ENCODE peak calls at places on chromosome 7, in ten cellular contexts. A is left ventricle myocardium inferior, Q is hepatocyte, N is transverse colon, M is lung, E is upper lobe of left lung, T is fibroblast of the aortic adventitia, H is cardiac muscle cell, K is astrocyte of the spinal cord, W is lower leg skin. P is an unnamed sample.
A peak's percentile ranks its signal among the peaks of the same experiment; 100 is the strongest.

GRCh38 chr7:8751557-8752231 is 318.3 kb downstream of the NXPH1 start:
- DNase-seq in A (no peak), Q (no peak), N (peak; percentile 57), M (no peak), E (no peak), T (no peak), H (no peak), K (no peak), W (no peak), P (no peak)

GRCh38 chr7:157910446-157910845 is 573.6 kb downstream of the DNAJB6 start:
- DNase-seq in A (no peak), Q (no peak), N (no peak), M (no peak), E (peak; percentile 53), T (no peak), H (no peak), K (no peak), W (no peak), P (no peak)

GRCh38 chr7:107332488-107333269 is 137.2 kb upstream of the GPR22 start:
- DNase-seq in A (no peak), Q (no peak), N (no peak), M (no peak), E (no peak), T (no peak), H (no peak), K (no peak), W (no peak), P (no peak)

GRCh38 chr7:101094791-101095375 is 9.6 kb downstream of the TRIM56 start:
- DNase-seq in A (no peak), Q (peak; percentile 62), N (peak; percentile 62), M (no peak), E (no peak), T (peak; percentile 77), H (peak; percentile 79), K (peak; percentile 64), W (no peak), P (no peak)

GRCh38 chr7:99112097-99112496 is 31.8 kb downstream of the SMURF1 start:
- DNase-seq in A (no peak), Q (no peak), N (no peak), M (no peak), E (no peak), T (no peak), H (no peak), K (no peak), W (no peak), P (peak; percentile 47)

GRCh38 chr7:155984028-155984607 is 171.9 kb upstream of the SHH start:
- DNase-seq in A (no peak), Q (no peak), N (no peak), M (no peak), E (no peak), T (no peak), H (no peak), K (no peak), W (no peak), P (no peak)

GRCh38 chr7:155593455-155594162 is 47.2 kb upstream of the CNPY1 start:
- DNase-seq in A (no peak), Q (no peak), N (no peak), M (no peak), E (peak; percentile 76), T (no peak), H (no peak), K (no peak), W (no peak), P (no peak)

GRCh38 chr7:77498659-77499379 is 38.3 kb upstream of the PTPN12 start:
- DNase-seq in A (no peak), Q (no peak), N (no peak), M (no peak), E (no peak), T (no peak), H (no peak), K (no peak), W (no peak), P (no peak)

GRCh38 chr7:107318523-107319160 is 149.8 kb downstream of the HBP1 start:
- DNase-seq in A (no peak), Q (peak; percentile 9), N (no peak), M (no peak), E (no peak), T (peak; percentile 6), H (peak; percentile 6), K (peak; percentile 14), W (no peak), P (no peak)

GRCh38 chr7:2518101-2518500 is 1.5 kb upstream of the LFNG start:
- DNase-seq in A (no peak), Q (no peak), N (peak; percentile 74), M (no peak), E (peak; percentile 35), T (no peak), H (no peak), K (no peak), W (no peak), P (no peak)

GRCh38 chr7:2519119-2519930 is at the start of gene LFNG:
- DNase-seq in A (peak; percentile 89), Q (peak; percentile 96), N (peak; percentile 92), M (peak; percentile 82), E (peak; percentile 97), T (peak; percentile 68), H (peak; percentile 90), K (peak; percentile 90), W (no peak), P (no peak)

GRCh38 chr7:2517678-2518077 is 1.9 kb upstream of the LFNG start:
- DNase-seq in A (no peak), Q (no peak), N (no peak), M (no peak), E (no peak), T (peak; percentile 16), H (no peak), K (peak; percentile 36), W (no peak), P (no peak)

GRCh38 chr7:2520131-2520807 is 695 bp downstream of the LFNG start:
- DNase-seq in A (no peak), Q (no peak), N (peak; percentile 62), M (no peak), E (peak; percentile 88), T (no peak), H (no peak), K (no peak), W (no peak), P (no peak)

GRCh38 chr7:2518737-2519118 is 846 bp upstream of the LFNG start:
- DNase-seq in A (no peak), Q (no peak), N (no peak), M (no peak), E (peak; percentile 83), T (no peak), H (no peak), K (no peak), W (no peak), P (no peak)
- H3K4me3 ChIP-seq in A (peak overlapping the region; percentile 73), Q (peak overlapping the region; percentile 39), N (no peak overlapping the region), M (no peak overlapping the region), E (peak overlapping the region; percentile 68), T (no peak overlapping the region), H (peak overlapping the region; percentile 22), K (peak overlapping the region; percentile 13), W (peak overlapping the region; percentile 19), P (peak overlapping the region; percentile 56)

GRCh38 chr7:116098175-116098574 is 67.6 kb upstream of the TFEC start:
- DNase-seq in A (no peak), Q (no peak), N (no peak), M (no peak), E (no peak), T (no peak), H (no peak), K (no peak), W (no peak), P (no peak)

GRCh38 chr7:116093516-116094301 is 63.1 kb upstream of the TFEC start:
- DNase-seq in A (no peak), Q (no peak), N (no peak), M (no peak), E (no peak), T (no peak), H (no peak), K (no peak), W (no peak), P (no peak)

GRCh38 chr7:116101709-116102108 is 71.1 kb upstream of the TFEC start:
- DNase-seq in A (no peak), Q (no peak), N (no peak), M (no peak), E (no peak), T (peak; percentile 55), H (peak; percentile 23), K (peak; percentile 49), W (no peak), P (no peak)

DNA sequence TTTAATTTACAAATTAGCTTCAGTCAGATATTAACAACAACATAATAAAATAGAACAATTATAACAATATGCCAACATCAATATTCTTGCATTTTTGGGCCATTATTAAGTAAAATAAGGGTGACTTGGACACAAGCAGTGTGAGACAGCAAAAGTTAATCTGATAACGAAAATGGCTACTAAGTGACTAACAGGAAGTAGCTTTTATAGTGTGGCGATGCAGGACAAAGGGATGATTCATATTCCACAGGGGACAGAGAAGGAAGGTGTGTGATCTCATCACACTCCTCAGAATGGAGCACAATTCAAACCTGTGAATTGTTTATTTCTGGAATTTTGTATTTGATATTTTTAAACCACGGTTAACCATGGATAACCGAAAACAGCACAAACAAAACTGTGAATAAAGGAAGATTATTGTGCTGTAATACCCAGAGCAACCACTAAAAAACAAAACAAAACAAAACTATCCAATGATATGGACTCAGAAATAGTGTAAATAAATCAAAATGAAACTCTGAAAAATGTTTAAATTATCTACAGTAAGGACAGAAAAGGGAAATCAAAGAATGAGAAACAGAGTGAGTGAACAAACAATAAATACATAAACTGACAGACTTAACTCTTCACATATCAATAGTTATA is 66.9 kb upstream of the TFEC start:
- DNase-seq in A (no peak), Q (no peak), N (no peak), M (no peak), E (no peak), T (peak; percentile 73), H (peak; percentile 61), K (peak; percentile 75), W (no peak), P (peak; percentile 43)
- TF ChIP-seq CTCF in A (no peak), Q (no peak), N (no peak), M (no peak), E (no peak), T (peak; percentile 42), H (peak; percentile 20), K (peak; percentile 11), W (no peak), P (peak; percentile 20)

DNA sequence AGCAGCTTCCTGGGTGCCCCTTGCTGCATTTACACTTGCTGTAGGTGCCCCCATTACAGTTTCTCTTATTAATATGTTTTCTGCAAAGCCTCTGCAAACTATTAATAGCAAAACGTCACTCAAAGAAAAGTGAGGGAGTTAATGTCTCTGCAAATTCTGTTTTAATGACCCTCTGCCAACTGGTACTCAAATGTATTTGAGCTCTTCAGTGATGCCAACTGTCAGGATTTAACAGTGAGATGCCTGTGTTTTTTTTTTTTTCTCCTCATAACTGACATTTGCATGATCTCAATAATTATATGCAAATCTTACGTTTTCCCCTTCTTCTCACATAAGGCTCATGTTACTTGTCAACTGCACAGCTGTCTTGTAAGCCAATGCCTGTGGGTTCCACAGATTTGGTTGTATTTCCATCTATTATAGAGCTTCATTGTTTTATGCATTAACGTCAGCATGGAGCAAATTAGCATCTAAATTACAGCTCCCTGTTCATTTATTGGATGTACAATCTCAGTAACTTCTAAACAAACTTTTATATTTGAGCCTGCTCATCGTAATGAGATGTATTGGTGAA is 38.3 kb downstream of the PPP1R3A start:
- DNase-seq in A (no peak), Q (no peak), N (no peak), M (no peak), E (no peak), T (no peak), H (no peak), K (no peak), W (no peak), P (no peak)
- H3K4me3 ChIP-seq in A (no peak overlapping the region), Q (no peak overlapping the region), N (no peak overlapping the region), M (no peak overlapping the region), E (no peak overlapping the region), T (no peak overlapping the region), H (no peak overlapping the region), K (no peak overlapping the region), W (no peak overlapping the region), P (no peak overlapping the region)

GRCh38 chr7:1569440-1569832 is 396 bp downstream of the PSMG3 start:
- DNase-seq in A (no peak), Q (no peak), N (no peak), M (no peak), E (no peak), T (no peak), H (no peak), K (no peak), W (no peak), P (no peak)
- TF ChIP-seq CTCF in A (no peak), Q (no peak), N (no peak), M (no peak), E (no peak), T (no peak), H (no peak), K (no peak), W (no peak), P (no peak)